ENCODE peak calls at places on chromosomes 12 and 14, in five cellular contexts. M is upper lobe of right lung, E is adrenal gland, U is AG10803, G is IMR-90. C is an unnamed sample.
A peak's percentile ranks its signal among the peaks of the same experiment; 100 is the strongest.

GRCh38 chr12:94305293-94305957 is 154.2 kb downstream of the CEP83 start:
- DNase-seq in M (no peak), E (peak; percentile 23), U (peak; percentile 49), G (peak; percentile 82), C (no peak)

GRCh38 chr14:52873694-52874093 is 77.2 kb downstream of the FERMT2 start:
- DNase-seq in E (no peak), M (no peak), U (peak; percentile 78), G (peak; percentile 56), C (no peak)

GRCh38 chr12:89846473-89846872 is 137.8 kb upstream of the ATP2B1 start:
- DNase-seq in G (no peak), U (no peak), M (no peak), E (no peak), C (no peak)

GRCh38 chr14:55752580-55753365 is 172.8 kb downstream of the KTN1 start:
- DNase-seq in U (peak; percentile 26), M (no peak), G (peak; percentile 65), E (no peak), C (no peak)

GRCh38 chr14:49989980-49990379 is 97.1 kb downstream of the ARF6 start:
- DNase-seq in G (no peak), U (no peak), E (no peak), M (no peak), C (no peak)

GRCh38 chr14:52051251-52051650 is 17.6 kb downstream of the NID2 start:
- DNase-seq in G (no peak), M (no peak), E (no peak), U (peak; percentile 51), C (no peak)

GRCh38 chr14:28766505-28767238 is at the start of gene FOXG1:
- DNase-seq in U (peak; percentile 44), G (no peak), M (no peak), E (no peak), C (no peak)

GRCh38 chr14:58871972-58872530 is 234.3 kb downstream of the DACT1 start:
- DNase-seq in G (peak; percentile 38), M (no peak), E (no peak), U (peak; percentile 75), C (no peak)

GRCh38 chr14:99159341-99160340 is 112.4 kb downstream of the BCL11B start:
- DNase-seq in G (no peak), U (no peak), M (no peak), E (no peak), C (no peak)

GRCh38 chr14:106843951-106844483 is 1317.6 kb downstream of the TMEM121 start:
- DNase-seq in M (peak; percentile 70), E (peak; percentile 23), G (no peak), U (no peak), C (no peak)

GRCh38 chr12:113089839-113090238 is 33.3 kb downstream of the DTX1 start:
- DNase-seq in G (no peak), U (no peak), M (no peak), E (no peak), C (no peak)

GRCh38 chr12:113142173-113142885 is 6.8 kb upstream of the RASAL1 start:
- DNase-seq in E (peak; percentile 73), M (no peak), G (no peak), U (no peak), C (peak; percentile 81)

DNA sequence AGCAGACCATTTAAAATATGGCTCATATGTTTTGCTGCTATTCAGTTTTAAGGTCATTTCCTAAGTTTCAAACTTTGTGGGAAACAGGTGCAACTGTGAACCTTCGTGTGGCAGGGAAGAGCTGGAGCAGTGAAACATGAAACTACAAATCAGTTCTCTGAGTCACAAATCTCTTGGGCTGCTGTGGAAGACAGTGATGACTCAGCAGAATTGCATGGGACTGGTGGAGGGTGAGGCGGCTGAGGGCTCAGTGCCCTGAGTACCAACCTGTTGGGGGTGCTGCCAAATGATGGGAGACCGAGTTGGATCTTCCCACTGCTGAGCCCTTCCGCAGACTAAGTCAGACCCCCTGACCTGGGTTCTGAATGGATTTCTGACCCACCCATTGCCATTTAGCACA is 8.4 kb upstream of the CALM1 start:
- DNase-seq in E (peak; percentile 75), M (no peak), U (peak; percentile 73), G (peak; percentile 90), C (peak; percentile 51)
- TF ChIP-seq CTCF in E (no peak), M (no peak), U (no peak), G (no peak), C (no peak)

GRCh38 chr14:70709726-70710382 is 68.1 kb downstream of the TTC9 start:
- DNase-seq in U (no peak), E (no peak), M (no peak), G (no peak), C (no peak)
- TF ChIP-seq CTCF in U (no peak), E (no peak), M (no peak), G (no peak), C (no peak)

GRCh38 chr12:92094751-92095161 is 50.9 kb downstream of the BTG1 start:
- DNase-seq in M (no peak), G (peak; percentile 30), U (peak; percentile 15), E (no peak), C (no peak)
- TF ChIP-seq CTCF in M (no peak), G (peak; percentile 17), U (peak; percentile 19), E (no peak), C (no peak)

GRCh38 chr12:131221946-131222249 is 268.2 kb downstream of the ADGRD1 start:
- DNase-seq in G (no peak), M (no peak), E (no peak), U (no peak), C (no peak)

GRCh38 chr12:131222271-131223139 is 268.8 kb downstream of the ADGRD1 start:
- DNase-seq in E (no peak), U (no peak), G (no peak), M (peak; percentile 59), C (no peak)

GRCh38 chr12:131226345-131227265 is 272.9 kb downstream of the ADGRD1 start:
- DNase-seq in G (no peak), U (no peak), E (no peak), M (peak; percentile 42), C (no peak)

GRCh38 chr12:131223171-131223761 is 269.6 kb downstream of the ADGRD1 start:
- DNase-seq in M (no peak), G (no peak), U (no peak), E (no peak), C (no peak)

DNA sequence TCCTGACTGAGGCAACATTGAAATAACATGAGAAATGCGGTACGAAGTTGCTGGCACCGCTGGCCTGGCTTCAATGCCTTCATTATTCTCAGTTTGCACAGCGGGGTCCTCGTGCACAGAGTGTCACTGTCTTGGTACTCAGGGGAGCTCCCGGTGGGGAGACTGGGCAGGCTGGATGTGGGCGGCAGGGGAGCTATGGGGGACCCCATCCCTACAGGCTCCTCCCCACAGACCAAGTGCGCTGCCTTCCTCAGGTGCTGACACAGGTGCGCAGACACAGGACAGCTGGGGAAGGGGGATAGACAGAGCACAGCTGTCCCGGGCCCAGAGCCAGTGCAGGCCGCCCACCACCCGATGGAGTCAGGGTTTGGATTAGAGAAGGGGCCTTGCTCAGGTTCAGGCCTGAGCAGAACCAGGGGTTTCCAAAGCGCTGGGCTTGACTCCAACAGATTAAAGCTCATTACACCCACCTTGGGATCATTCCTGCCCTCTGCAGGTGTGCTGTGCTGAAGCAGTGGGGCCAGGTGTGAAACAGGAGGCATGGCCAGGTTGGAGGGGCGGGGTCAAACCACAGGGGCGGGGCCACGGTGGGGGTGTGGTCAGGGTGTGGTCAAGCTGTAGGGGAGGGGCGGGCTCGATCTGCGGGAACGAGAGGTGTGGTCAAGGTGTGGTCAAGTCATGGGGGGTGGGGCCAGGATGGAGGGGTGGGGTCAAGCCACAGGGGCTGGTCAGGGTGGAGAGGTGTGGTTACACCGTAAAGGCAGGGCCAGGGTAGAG is 270.3 kb downstream of the ADGRD1 start:
- DNase-seq in E (no peak), M (peak; percentile 63), G (no peak), U (no peak), C (no peak)
- TF ChIP-seq CTCF in E (no peak), M (no peak), G (no peak), U (no peak), C (no peak)

GRCh38 chr12:6424008-6424347 is 20.8 kb upstream of the CD27 start:
- DNase-seq in U (no peak), M (no peak), E (no peak), G (no peak), C (no peak)

GRCh38 chr12:6428326-6428725 is 16.4 kb upstream of the CD27 start:
- DNase-seq in M (no peak), G (no peak), E (no peak), U (no peak), C (no peak)

GRCh38 chr12:6425588-6426531 is 18.9 kb upstream of the CD27 start:
- DNase-seq in M (no peak), U (no peak), G (peak; percentile 6), E (peak; percentile 84), C (peak; percentile 61)

GRCh38 chr12:6424848-6425247 is 19.9 kb upstream of the CD27 start:
- DNase-seq in U (no peak), G (no peak), E (no peak), M (no peak), C (no peak)

GRCh38 chr12:6426882-6427671 is 17.7 kb upstream of the CD27 start:
- DNase-seq in G (no peak), U (no peak), E (no peak), M (no peak), C (no peak)
- TF ChIP-seq CTCF in G (no peak), U (no peak), E (no peak), M (no peak), C (no peak)

GRCh38 chr12:120115066-120115465 is 1.5 kb downstream of the RAB35 start:
- DNase-seq in U (peak; percentile 30), E (no peak), M (no peak), G (no peak), C (no peak)

GRCh38 chr12:120106151-120106550 is 10.4 kb downstream of the RAB35 start:
- DNase-seq in G (no peak), U (no peak), M (no peak), E (no peak), C (no peak)

GRCh38 chr12:120115692-120116442 is 686 bp downstream of the RAB35 start:
- DNase-seq in E (peak; percentile 45), M (peak; percentile 76), G (peak; percentile 26), U (peak; percentile 39), C (no peak)

GRCh38 chr12:120109570-120110267 is 6.8 kb downstream of the RAB35 start:
- DNase-seq in E (no peak), M (no peak), U (no peak), G (no peak), C (no peak)

DNA sequence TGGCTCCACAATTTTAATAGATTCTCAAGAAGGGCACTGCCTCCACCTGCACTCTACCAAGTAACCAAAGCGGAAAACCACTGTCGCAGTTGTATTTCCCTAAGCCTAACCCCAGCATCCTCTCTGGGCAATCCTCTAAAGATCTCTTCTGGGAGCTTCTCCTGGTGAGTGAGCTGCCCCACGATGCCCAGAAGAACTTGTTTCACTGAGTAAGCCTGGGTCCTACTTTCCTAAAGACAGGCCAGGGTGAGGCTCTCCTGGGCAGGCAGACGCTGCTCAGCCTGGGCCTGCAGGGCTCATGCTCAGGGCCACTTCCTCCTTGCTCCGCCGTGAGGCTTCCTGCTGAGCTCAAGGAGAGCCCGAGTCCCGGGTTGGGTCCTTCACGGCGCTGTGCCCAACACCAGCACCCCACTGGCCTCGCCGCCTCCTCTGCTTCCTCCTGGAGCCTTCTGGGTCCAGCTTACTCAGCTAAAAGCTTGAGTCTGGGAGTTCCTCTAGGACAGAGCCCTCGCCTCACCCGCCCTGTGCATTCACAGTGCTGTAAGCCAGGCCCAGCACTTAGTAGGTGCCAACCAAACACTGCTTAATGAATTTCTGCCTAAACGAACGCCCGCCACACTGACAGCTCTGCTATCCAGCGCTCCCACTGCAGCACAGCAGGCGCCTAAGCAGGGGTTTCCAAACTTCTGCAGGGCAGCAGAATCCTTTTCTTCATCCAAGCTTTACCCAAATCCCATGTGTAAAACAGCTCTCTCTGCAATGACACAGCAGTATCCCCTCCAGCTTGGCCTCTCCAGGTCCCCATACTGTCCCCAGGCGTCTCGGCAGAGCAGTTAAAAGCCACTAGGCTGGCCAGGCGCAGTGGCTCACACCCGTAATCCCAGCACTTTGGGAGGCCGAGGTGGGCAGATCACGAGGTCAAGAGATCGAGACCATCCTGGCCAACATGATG is 5.7 kb downstream of the RAB35 start:
- DNase-seq in U (no peak), G (no peak), M (peak; percentile 85), E (peak; percentile 54), C (peak; percentile 90)
- TF ChIP-seq CTCF in U (no peak), G (no peak), M (no peak), E (no peak), C (no peak)